ENCODE peak calls at places on chromosomes 12 and 14, in six cellular contexts. G is CD4-positive, CD25-positive, alpha-beta regulatory T cell; W is NT2/D1; H is aorta; E is fibroblast of pulmonary artery; Z is body of pancreas. M is an unnamed sample.

GRCh38 chr12:14629832-14630688 is 62.4 kb upstream of the PLBD1 start:
- DNase-seq in G (peak), W (peak), H (peak), E (peak), Z (peak), M (peak)

GRCh38 chr12:52569726-52570125 is 3.9 kb downstream of the KRT74 start:
- DNase-seq in G (no peak), W (no peak), H (peak), E (no peak), Z (no peak), M (no peak)

GRCh38 chr14:73723799-73724621 is 9.8 kb upstream of the PNMA1 start:
- DNase-seq in G (no peak), W (no peak), H (peak), E (peak), Z (peak), M (peak)

GRCh38 chr12:3243376-3244084 is 166.4 kb downstream of the TSPAN9 start:
- DNase-seq in G (no peak), W (no peak), H (no peak), E (no peak), Z (peak), M (no peak)

GRCh38 chr12:96456265-96456974 is 33.0 kb upstream of the CFAP54 start:
- DNase-seq in G (no peak), W (no peak), H (no peak), E (no peak), Z (no peak), M (no peak)

GRCh38 chr14:32635103-32635719 is 303.5 kb upstream of the NPAS3 start:
- DNase-seq in G (no peak), W (no peak), H (no peak), E (peak), Z (no peak), M (peak)

GRCh38 chr12:28239918-28240317 is 49.7 kb downstream of the CCDC91 start:
- DNase-seq in G (no peak), W (no peak), H (no peak), E (no peak), Z (no peak), M (no peak)

GRCh38 chr14:57136669-57137068 is 132.0 kb downstream of the EXOC5 start:
- DNase-seq in G (no peak), W (no peak), H (no peak), E (no peak), Z (no peak), M (no peak)

GRCh38 chr14:52840916-52841315 is 49.5 kb upstream of the GNPNAT1 start:
- DNase-seq in G (no peak), W (no peak), H (peak), E (peak), Z (peak), M (no peak)

GRCh38 chr12:86669010-86669409 is 412.8 kb upstream of the MGAT4C start:
- DNase-seq in G (no peak), W (no peak), H (no peak), E (no peak), Z (no peak), M (no peak)

GRCh38 chr14:74946659-74947281 is 8.6 kb downstream of the PGF start:
- DNase-seq in G (no peak), W (no peak), H (peak), E (no peak), Z (no peak), M (no peak)

GRCh38 chr14:65575389-65575788 is 162.9 kb downstream of the FUT8 start:
- DNase-seq in G (no peak), W (no peak), H (no peak), E (no peak), Z (no peak), M (no peak)

GRCh38 chr12:94038605-94039004 is 109.8 kb upstream of the PLXNC1 start:
- DNase-seq in G (no peak), W (no peak), H (no peak), E (no peak), Z (no peak), M (no peak)

GRCh38 chr12:121960541-121960940 is 42.1 kb downstream of the CFAP251 start:
- DNase-seq in G (no peak), W (no peak), H (no peak), E (no peak), Z (no peak), M (no peak)

GRCh38 chr12:62552906-62553556 is 86.4 kb downstream of the MON2 start:
- DNase-seq in G (no peak), W (no peak), H (no peak), E (no peak), Z (no peak), M (no peak)

GRCh38 chr12:112514926-112515642 is 96.3 kb downstream of the PTPN11 start:
- DNase-seq in G (no peak), W (no peak), H (no peak), E (peak), Z (no peak), M (no peak)

GRCh38 chr12:115507951-115508722 is 769.4 kb downstream of the MED13L start:
- DNase-seq in G (no peak), W (peak), H (no peak), E (no peak), Z (no peak), M (peak)

GRCh38 chr12:73935817-73936216 is 601.8 kb upstream of the ATXN7L3B start:
- DNase-seq in G (no peak), W (peak), H (no peak), E (no peak), Z (no peak), M (no peak)

DNA sequence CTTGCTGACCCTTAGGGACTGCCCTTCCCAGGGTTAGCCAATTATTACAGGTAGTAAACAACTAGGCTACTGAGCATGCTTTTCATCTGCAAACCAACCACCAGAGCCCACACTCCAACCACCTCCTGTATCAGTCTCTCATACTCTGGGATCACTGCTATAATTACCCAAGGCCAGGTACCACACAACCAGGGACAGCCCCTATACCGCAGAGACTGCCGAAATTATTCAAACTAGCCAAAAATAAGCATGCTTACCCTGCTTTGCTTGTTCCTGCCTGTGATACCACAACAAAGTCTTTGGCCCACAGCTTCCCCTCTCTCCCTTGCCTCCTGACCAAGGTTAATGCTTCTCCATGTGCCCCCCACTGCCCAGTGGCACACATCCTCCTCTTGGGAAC is 197.6 kb upstream of the SRRM4 start:
- DNase-seq in G (no peak), W (no peak), H (no peak), E (no peak), Z (no peak), M (no peak)
- H3K4me3 ChIP-seq in G (no peak), W (no peak), H (no peak), E (no peak), Z (no peak), M (no peak)

GRCh38 chr14:72633551-72633950 is 260.4 kb downstream of the DPF3 start:
- DNase-seq in G (no peak), W (no peak), H (no peak), E (no peak), Z (no peak), M (no peak)
- H3K4me3 ChIP-seq in G (no peak), W (no peak), H (no peak), E (no peak), Z (no peak), M (no peak)

GRCh38 chr14:67514203-67514607 is 18.9 kb upstream of the PLEKHH1 start:
- DNase-seq in G (no peak), W (no peak), H (peak), E (no peak), Z (peak), M (no peak)
- H3K4me3 ChIP-seq in G (no peak), W (no peak), H (no peak), E (peak), Z (no peak), M (peak)

GRCh38 chr12:6444704-6445688 is at the start of gene CD27:
- DNase-seq in G (no peak), W (no peak), H (no peak), E (no peak), Z (no peak), M (no peak)
- H3K4me3 ChIP-seq in G (peak), W (no peak), H (no peak), E (no peak), Z (no peak), M (no peak)

GRCh38 chr12:1662761-1663439 is 28.0 kb upstream of the ADIPOR2 start:
- DNase-seq in G (peak), W (peak), H (peak), E (peak), Z (peak), M (peak)

GRCh38 chr12:1661553-1662335 is 29.1 kb upstream of the ADIPOR2 start:
- DNase-seq in G (peak), W (peak), H (peak), E (peak), Z (peak), M (peak)

GRCh38 chr12:1663440-1664132 is 27.3 kb upstream of the ADIPOR2 start:
- DNase-seq in G (no peak), W (no peak), H (no peak), E (no peak), Z (no peak), M (no peak)

GRCh38 chr12:1657616-1658167 is 28.7 kb downstream of the WNT5B start:
- DNase-seq in G (no peak), W (no peak), H (no peak), E (no peak), Z (peak), M (no peak)

DNA sequence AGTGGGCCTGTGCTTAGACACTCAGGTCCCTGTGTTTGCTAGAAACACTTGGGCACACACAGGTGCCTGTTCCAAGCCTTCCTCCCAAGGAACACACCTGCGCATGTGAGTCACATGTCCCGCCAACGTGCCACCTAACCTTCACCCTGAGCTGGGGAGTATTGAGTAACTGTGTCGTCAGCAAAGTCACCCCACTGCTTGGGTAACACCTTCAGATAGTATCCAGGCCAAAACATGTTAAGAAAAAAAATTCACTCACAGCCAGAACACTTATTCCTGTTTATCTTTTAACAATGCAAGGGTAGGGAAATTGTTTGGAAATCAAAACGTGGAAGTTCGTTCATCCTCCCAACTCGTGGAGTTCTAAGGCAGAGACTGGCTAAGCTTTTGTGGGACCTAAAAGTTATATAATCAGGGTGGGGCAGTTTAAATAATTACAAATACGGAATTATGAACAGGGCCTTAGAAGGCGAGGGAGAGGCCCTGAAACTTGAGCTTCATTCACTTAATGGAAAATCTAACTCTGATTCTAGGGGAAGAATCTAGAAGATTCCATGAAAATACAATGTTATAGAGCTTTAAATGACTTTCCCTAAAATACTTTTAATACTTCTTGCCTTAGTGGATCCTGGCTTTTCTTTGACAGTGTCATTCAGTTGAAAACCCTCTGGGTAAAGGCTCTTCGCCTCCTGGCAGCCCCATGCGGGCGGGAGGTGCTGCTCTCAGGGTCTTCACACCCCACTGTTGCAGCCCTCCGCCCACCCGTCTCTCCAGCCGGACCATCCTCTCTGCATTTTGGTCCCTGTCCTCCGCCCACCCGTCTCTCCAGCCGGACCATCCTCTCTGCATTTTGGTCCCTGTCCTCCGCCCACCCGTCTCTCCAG is 30.3 kb upstream of the ADIPOR2 start:
- DNase-seq in G (peak), W (no peak), H (no peak), E (peak), Z (peak), M (no peak)
- H3K4me3 ChIP-seq in G (no peak), W (no peak), H (no peak), E (no peak), Z (no peak), M (no peak)

M was measured in HAP-1.